ENCODE peak calls at places on chromosomes 3 and 15, in four cellular contexts. M, Q, H and U are unnamed samples.
A peak's percentile ranks its signal among the peaks of the same experiment; 100 is the strongest.

GRCh38 chr3:152174876-152175575 is 93.7 kb upstream of the MBNL1 start:
- DNase-seq in H (no peak), M (no peak), Q (no peak), U (no peak)

GRCh38 chr3:104088738-104089137 is 1278.0 kb upstream of the ALCAM start:
- DNase-seq in M (no peak), Q (no peak), H (no peak), U (no peak)

GRCh38 chr3:195117978-195118581 is 152.9 kb downstream of the XXYLT1 start:
- DNase-seq in Q (no peak), H (peak; percentile 77), M (no peak), U (no peak)

GRCh38 chr3:166111562-166111961 is 274.3 kb upstream of the BCHE start:
- DNase-seq in H (no peak), Q (no peak), M (no peak), U (no peak)

GRCh38 chr3:53091011-53091410 is 39.2 kb downstream of the RFT1 start:
- DNase-seq in Q (no peak), H (no peak), M (no peak), U (peak; percentile 44)

GRCh38 chr3:175777495-175777894 is 918.4 kb downstream of the NAALADL2 start:
- DNase-seq in M (no peak), Q (no peak), H (no peak), U (no peak)

GRCh38 chr3:72659609-72660008 is 188.6 kb downstream of the SHQ1 start:
- DNase-seq in Q (no peak), M (no peak), H (no peak), U (no peak)

GRCh38 chr3:52891164-52891563 is 6.2 kb downstream of the STIMATE start:
- DNase-seq in M (no peak), H (no peak), Q (no peak), U (peak; percentile 32)

GRCh38 chr15:75153084-75153483 is 48.6 kb upstream of the C15orf39 start:
- DNase-seq in H (peak; percentile 73), Q (no peak), M (no peak), U (no peak)

GRCh38 chr3:55488398-55489055 is 1.4 kb upstream of the WNT5A start:
- DNase-seq in Q (peak; percentile 89), M (no peak), H (no peak), U (peak; percentile 58)

GRCh38 chr3:25441234-25441856 is 13.3 kb downstream of the RARB start:
- DNase-seq in H (peak; percentile 15), M (no peak), Q (no peak), U (no peak)

GRCh38 chr3:69161587-69162196 is 39.3 kb upstream of the LMOD3 start:
- DNase-seq in M (no peak), H (peak; percentile 41), Q (no peak), U (no peak)

GRCh38 chr3:12797892-12798558 is 1.5 kb downstream of the CAND2 start:
- DNase-seq in M (no peak), H (no peak), Q (no peak), U (no peak)

GRCh38 chr3:153209596-153209995 is 47.6 kb downstream of the RAP2B start:
- DNase-seq in H (peak; percentile 23), M (no peak), Q (no peak), U (peak; percentile 79)

GRCh38 chr3:46245155-46245554 is 2.9 kb downstream of the CCR3 start:
- DNase-seq in M (no peak), H (no peak), Q (no peak), U (no peak)

GRCh38 chr3:98893740-98894139 is 7.8 kb downstream of the DCBLD2 start:
- DNase-seq in M (no peak), H (no peak), Q (no peak), U (no peak)

GRCh38 chr3:156532730-156533129 is 22.2 kb downstream of the SSR3 start:
- DNase-seq in Q (no peak), M (no peak), H (no peak), U (no peak)

GRCh38 chr3:17945018-17945798 is 202.8 kb upstream of the TBC1D5 start:
- DNase-seq in M (no peak), H (no peak), Q (no peak), U (no peak)

GRCh38 chr3:127525373-127525772 is 65.2 kb downstream of the TPRA1 start:
- DNase-seq in Q (no peak), H (peak; percentile 78), M (no peak), U (no peak)

GRCh38 chr3:151903501-151903991 is 30.1 kb downstream of the SUCNR1 start:
- DNase-seq in M (no peak), H (no peak), Q (no peak), U (no peak)

GRCh38 chr3:53225181-53225580 is 30.6 kb downstream of the TKT start:
- DNase-seq in H (no peak), Q (no peak), M (no peak), U (no peak)

GRCh38 chr15:96837241-96837970 is 506.9 kb downstream of the NR2F2 start:
- DNase-seq in H (no peak), Q (no peak), M (no peak), U (no peak)
- H3K27ac ChIP-seq in H (no peak overlapping the region), Q (no peak overlapping the region), M (no peak overlapping the region), U (no peak overlapping the region)

GRCh38 chr15:92909131-92909781 is 9.1 kb downstream of the CHD2 start:
- DNase-seq in M (no peak), Q (no peak), H (no peak), U (no peak)

GRCh38 chr15:92908369-92909057 is 8.4 kb downstream of the CHD2 start:
- DNase-seq in H (no peak), M (no peak), Q (no peak), U (no peak)

GRCh38 chr15:92907880-92908279 is 7.8 kb downstream of the CHD2 start:
- DNase-seq in Q (peak; percentile 87), H (no peak), M (no peak), U (no peak)

GRCh38 chr15:92907229-92907628 is 7.1 kb downstream of the CHD2 start:
- DNase-seq in Q (no peak), M (no peak), H (no peak), U (no peak)

GRCh38 chr15:92910451-92910850 is 10.3 kb downstream of the CHD2 start:
- DNase-seq in Q (no peak), M (no peak), H (no peak), U (no peak)
- TF ChIP-seq POLR2AphosphoS5 in Q (no peak), M (no peak), H (no peak), U (no peak)

GRCh38 chr3:125050486-125051172 is 5.2 kb downstream of the HEG1 start:
- DNase-seq in Q (no peak), H (no peak), M (no peak), U (no peak)

GRCh38 chr3:125053304-125053699 is 2.5 kb downstream of the HEG1 start:
- DNase-seq in M (no peak), H (no peak), Q (no peak), U (no peak)

GRCh38 chr3:125052671-125053303 is 3.0 kb downstream of the HEG1 start:
- DNase-seq in M (no peak), Q (no peak), H (no peak), U (no peak)

GRCh38 chr3:125051715-125052581 is 3.8 kb downstream of the HEG1 start:
- DNase-seq in M (no peak), H (no peak), Q (peak; percentile 88), U (no peak)

GRCh38 chr3:125051205-125051604 is 4.6 kb downstream of the HEG1 start:
- DNase-seq in M (no peak), H (no peak), Q (no peak), U (no peak)
- H3K4me1 ChIP-seq in M (peaks cover 19% of the 10 kb centered on the region), H (peaks cover 4% of the 10 kb centered on the region), Q (peaks cover 82% of the 10 kb centered on the region), U (peaks cover 55% of the 10 kb centered on the region)

GRCh38 chr15:45262906-45263456 is 10.9 kb downstream of the SLC28A2 start:
- DNase-seq in M (no peak), Q (no peak), H (no peak), U (no peak)

GRCh38 chr15:45265506-45265905 is 13.5 kb downstream of the SLC28A2 start:
- DNase-seq in M (no peak), H (no peak), Q (no peak), U (no peak)

GRCh38 chr15:45268135-45268534 is 16.1 kb downstream of the SLC28A2 start:
- DNase-seq in H (no peak), Q (no peak), M (no peak), U (no peak)

GRCh38 chr15:45263854-45264253 is 11.8 kb downstream of the SLC28A2 start:
- DNase-seq in H (no peak), M (no peak), Q (no peak), U (no peak)
- H3K27ac ChIP-seq in H (no peak overlapping the region), M (no peak overlapping the region), Q (no peak overlapping the region), U (no peak overlapping the region)

DNA sequence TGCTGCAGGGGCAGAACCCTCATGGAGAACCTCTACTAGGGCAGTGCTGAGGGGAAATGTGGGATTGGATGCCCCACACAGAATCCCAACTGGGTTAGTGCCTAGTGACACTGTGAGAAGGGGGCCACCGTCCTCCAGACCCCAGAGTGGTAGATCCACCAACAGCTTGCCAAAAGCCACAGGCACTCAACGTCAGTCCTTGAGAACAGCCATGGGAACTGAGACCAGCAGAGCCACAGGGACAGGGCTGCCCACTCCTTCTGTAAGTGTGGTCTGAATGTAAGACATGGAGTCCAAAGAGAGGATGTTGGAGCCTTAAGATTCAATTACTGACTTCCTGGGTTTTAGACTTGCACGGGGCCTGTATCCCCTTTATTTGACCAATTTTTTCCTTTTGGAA is 1451.5 kb downstream of the SI start:
- DNase-seq in H (no peak), M (no peak), Q (no peak), U (no peak)
- TF ChIP-seq POLR2AphosphoS5 in H (no peak), M (no peak), Q (no peak), U (no peak)

GRCh38 chr3:5480190-5480589 is 292.7 kb downstream of the EDEM1 start:
- DNase-seq in H (no peak), M (no peak), Q (no peak), U (no peak)
- H3K4me1 ChIP-seq in H (no peaks in the 10 kb centered on the region), M (no peaks in the 10 kb centered on the region), Q (no peaks in the 10 kb centered on the region), U (no peaks in the 10 kb centered on the region)

DNA sequence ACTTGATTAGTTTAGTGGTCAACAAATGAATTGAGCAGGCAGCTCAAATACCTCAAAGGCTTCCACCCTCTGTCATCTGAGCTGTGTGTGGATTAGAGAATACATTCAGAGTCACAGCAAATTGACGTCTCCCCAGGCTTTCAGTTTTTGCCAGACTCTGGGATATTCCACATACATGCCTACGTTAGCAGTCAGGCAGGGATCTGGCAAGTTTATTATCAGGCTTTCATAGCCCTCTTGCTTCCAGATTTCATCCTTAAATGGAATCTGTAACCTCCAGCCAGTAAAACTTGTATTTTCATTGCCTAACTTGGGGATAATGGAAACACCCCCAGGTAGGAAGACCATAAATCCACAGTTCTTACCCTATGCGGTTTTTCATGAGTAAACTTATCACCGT is 115.9 kb downstream of the RASA2 start:
- DNase-seq in H (no peak), M (no peak), Q (peak; percentile 69), U (no peak)
- H3K27ac ChIP-seq in H (no peak overlapping the region), M (no peak overlapping the region), Q (peak overlapping the region; percentile 85), U (no peak overlapping the region)

GRCh38 chr3:48465531-48466378 is 19.2 kb downstream of the ATRIP start:
- DNase-seq in H (peak; percentile 96), M (peak; percentile 98), Q (peak; percentile 100), U (peak; percentile 96)
- TF ChIP-seq POLR2AphosphoS5 in H (peak; percentile 58), M (peak; percentile 79), Q (peak; percentile 91), U (peak; percentile 94)